ENCODE peak calls at places on chromosomes 11 and 22, in four cellular contexts. O, V, F and X are unnamed samples.

GRCh38 chr11:70303070-70303469 is 32.6 kb downstream of the PPFIA1 start:
- DNase-seq in O (peak; percentile 37), V (no peak), F (no peak), X (no peak)

GRCh38 chr11:3131330-3131941 is 33.7 kb downstream of the OSBPL5 start:
- DNase-seq in O (no peak), V (no peak), F (no peak), X (no peak)

GRCh38 chr11:120929090-120929489 is 94.8 kb upstream of the TBCEL start:
- DNase-seq in O (no peak), V (no peak), F (no peak), X (no peak)

GRCh38 chr11:3959918-3960295 is 104.4 kb downstream of the STIM1 start:
- DNase-seq in O (no peak), V (no peak), F (no peak), X (no peak)

GRCh38 chr11:60821827-60822599 is 19.9 kb upstream of the CCDC86 start:
- DNase-seq in O (no peak), V (no peak), F (no peak), X (no peak)

GRCh38 chr22:23812378-23812777 is 25.6 kb downstream of the SMARCB1 start:
- DNase-seq in O (no peak), V (no peak), F (no peak), X (no peak)

GRCh38 chr22:49736538-49736937 is 91.1 kb downstream of the BRD1 start:
- DNase-seq in O (no peak), V (no peak), F (no peak), X (no peak)

GRCh38 chr11:6405039-6405667 is 13.7 kb downstream of the APBB1 start:
- DNase-seq in O (peak; percentile 41), V (peak; percentile 29), F (no peak), X (no peak)

GRCh38 chr11:66710384-66710930 is 18.6 kb downstream of the SPTBN2 start:
- DNase-seq in O (no peak), V (no peak), F (no peak), X (no peak)

GRCh38 chr11:24198458-24198857 is 298.4 kb upstream of the LUZP2 start:
- DNase-seq in O (no peak), V (no peak), F (no peak), X (no peak)

GRCh38 chr22:48528221-48528915 is 1299.3 kb downstream of the BRD1 start:
- DNase-seq in O (no peak), V (no peak), F (no peak), X (no peak)

GRCh38 chr22:23127788-23128187 is 14.0 kb downstream of the RSPH14 start:
- DNase-seq in O (no peak), V (no peak), F (no peak), X (no peak)

DNA sequence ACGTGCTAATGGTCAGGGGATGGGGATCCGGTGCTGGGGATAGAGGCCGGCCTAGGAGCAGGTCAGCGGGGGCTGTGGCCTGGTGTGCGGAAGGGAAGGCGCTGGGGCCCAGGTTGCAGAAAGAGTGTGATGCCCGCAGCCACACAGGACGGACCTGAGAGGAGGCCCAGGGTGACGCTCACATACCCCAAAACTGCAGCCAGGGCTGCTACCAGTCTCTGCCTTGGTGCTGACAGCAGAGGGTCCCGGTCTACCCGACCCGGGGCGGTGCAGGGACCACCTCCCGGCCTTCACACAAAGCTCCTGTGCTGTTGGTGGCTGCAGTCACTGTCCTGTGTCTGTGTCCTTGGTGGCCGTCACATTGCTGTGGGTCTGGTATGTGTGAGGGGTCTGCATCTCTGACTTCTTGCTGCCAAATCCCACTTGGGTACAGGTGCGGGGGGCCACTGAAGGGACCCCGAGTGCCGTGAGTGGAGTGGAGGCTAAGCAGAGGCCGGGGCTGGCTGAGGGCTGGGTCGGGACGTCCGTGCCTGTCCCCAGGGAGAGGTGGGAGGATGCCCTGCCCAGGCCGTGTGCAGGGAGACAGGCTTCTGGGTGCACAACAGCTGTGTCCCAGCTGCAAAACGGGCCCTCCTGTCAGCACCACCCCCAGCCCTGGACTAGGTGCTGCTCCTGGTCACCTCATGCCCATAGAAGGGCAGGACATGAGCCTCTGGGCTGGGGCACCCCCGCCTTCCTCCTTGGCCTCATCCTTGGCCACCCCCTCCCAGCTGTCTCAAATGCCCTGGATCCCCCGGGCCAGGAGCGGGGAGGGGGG is 1.5 kb downstream of the LSP1 start:
- DNase-seq in O (no peak), V (no peak), F (no peak), X (no peak)
- H3K4me3 ChIP-seq in O (no peak overlapping the region), V (no peak overlapping the region), F (no peak overlapping the region), X (no peak overlapping the region)

DNA sequence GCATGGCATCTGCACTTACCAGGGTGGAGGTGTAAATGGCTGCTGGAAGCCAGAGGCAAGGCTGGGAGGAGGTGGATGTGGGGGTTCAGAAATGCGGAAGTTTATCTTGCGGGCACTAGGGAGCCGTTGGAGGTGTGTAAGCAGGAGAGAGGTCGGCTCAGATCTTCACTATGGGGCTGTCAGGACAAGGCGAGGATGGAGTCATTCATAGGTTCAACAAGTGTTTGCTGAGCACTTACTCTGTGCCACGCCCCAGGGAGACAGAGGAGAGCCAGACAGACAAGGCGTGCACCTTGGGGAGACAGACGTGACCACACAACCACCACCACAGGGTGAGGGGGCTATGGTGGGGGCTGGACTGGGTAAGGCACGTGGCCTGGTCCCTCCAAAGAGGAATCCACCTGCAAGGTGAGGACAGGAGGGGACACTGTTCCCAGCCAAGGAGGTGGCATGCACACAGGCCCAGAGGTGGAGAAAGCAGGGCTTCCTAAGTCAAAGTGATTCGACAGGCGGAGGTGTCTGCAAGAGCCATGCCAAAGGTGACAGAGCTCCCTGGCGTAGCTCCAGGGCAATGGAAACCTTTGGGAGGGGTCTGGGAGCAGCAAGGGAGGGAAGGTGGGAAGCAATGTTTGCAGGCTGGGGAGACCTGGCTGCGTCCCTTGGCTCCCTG is 30.8 kb upstream of the TCF20 start:
- DNase-seq in O (no peak), V (no peak), F (no peak), X (no peak)
- H3K27me3 ChIP-seq in O (no peaks in the 10 kb centered on the region), V (no peaks in the 10 kb centered on the region), F (no peaks in the 10 kb centered on the region), X (no peaks in the 10 kb centered on the region)

GRCh38 chr11:128379587-128380279 is 207.6 kb downstream of the ETS1 start:
- DNase-seq in O (no peak), V (peak; percentile 24), F (no peak), X (no peak)
- TF ChIP-seq CTCF in O (no peak), V (no peak), F (no peak), X (no peak)

GRCh38 chr22:43890901-43891331 is 897 bp downstream of the PNPLA5 start:
- DNase-seq in O (no peak), V (no peak), F (no peak), X (no peak)
- H3K4me3 ChIP-seq in O (no peak overlapping the region), V (no peak overlapping the region), F (peak overlapping the region; percentile 59), X (no peak overlapping the region)

DNA sequence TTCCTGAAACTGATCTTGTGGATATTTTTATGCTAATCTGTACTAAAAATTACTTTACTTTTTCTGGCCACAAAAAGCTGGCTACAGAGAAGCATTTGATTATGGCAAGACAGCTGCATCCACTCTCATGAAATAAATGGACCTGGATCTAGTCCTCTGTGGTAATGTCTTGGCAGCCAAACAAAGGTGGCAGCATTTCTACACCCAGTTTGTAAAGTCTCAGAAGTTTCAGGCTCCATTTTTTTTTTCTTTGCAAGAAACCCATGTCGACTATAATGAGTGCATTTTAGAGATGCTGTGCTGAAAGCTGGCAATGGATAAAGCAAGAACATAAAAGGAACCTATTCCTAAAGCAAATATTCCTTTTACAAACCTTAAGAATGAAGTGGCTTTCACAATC is 33.5 kb downstream of the THAP12 start:
- DNase-seq in O (no peak), V (no peak), F (no peak), X (no peak)
- H3K27me3 ChIP-seq in O (no peaks in the 10 kb centered on the region), V (no peaks in the 10 kb centered on the region), F (no peaks in the 10 kb centered on the region), X (no peaks in the 10 kb centered on the region)

GRCh38 chr11:64216879-64217278 is 9.1 kb downstream of the TRPT1 start:
- DNase-seq in O (no peak), V (no peak), F (no peak), X (no peak)
- TF ChIP-seq CTCF in O (no peak), V (no peak), F (no peak), X (no peak)

GRCh38 chr11:64340671-64341335 is 799 bp downstream of the CCDC88B start:
- DNase-seq in O (no peak), V (peak; percentile 38), F (no peak), X (no peak)
- H3K4me3 ChIP-seq in O (no peak overlapping the region), V (no peak overlapping the region), F (no peak overlapping the region), X (no peak overlapping the region)